ENCODE peak calls at places on chromosomes 12 and 14, in eight cellular contexts. One of them, this sample, is unnamed.
A peak's percentile ranks its signal among the peaks of the same experiment; 100 is the strongest.

GRCh38 chr14:23352506-23353432 is at the start of gene SLC22A17:
- DNase-seq in GM23248: peak; percentile 97
- DNase-seq in fibroblast of gingiva: peak; percentile 80
- DNase-seq in HFFc6: peak; percentile 75
- DNase-seq in HL-60: no peak
- DNase-seq in cortex of kidney: no peak
- DNase-seq in progenitor cell of endocrine pancreas: peak; percentile 36
- DNase-seq in HepG2: peak; percentile 45
- DNase-seq in this sample: peak; percentile 92

GRCh38 chr14:73477618-73478266 is 13.0 kb upstream of the RIOX1 start:
- DNase-seq in GM23248: peak; percentile 85
- DNase-seq in fibroblast of gingiva: no peak
- DNase-seq in HFFc6: no peak
- DNase-seq in HL-60: peak; percentile 51
- DNase-seq in cortex of kidney: no peak
- DNase-seq in progenitor cell of endocrine pancreas: no peak
- DNase-seq in HepG2: no peak
- DNase-seq in this sample: no peak

GRCh38 chr12:25328082-25328712 is 77.5 kb upstream of the KRAS start:
- DNase-seq in GM23248: peak; percentile 66
- DNase-seq in fibroblast of gingiva: peak; percentile 7
- DNase-seq in HFFc6: peak; percentile 5
- DNase-seq in HL-60: no peak
- DNase-seq in cortex of kidney: no peak
- DNase-seq in progenitor cell of endocrine pancreas: no peak
- DNase-seq in HepG2: peak; percentile 3
- DNase-seq in this sample: peak; percentile 40

GRCh38 chr12:113424915-113425823 is 3.0 kb downstream of the SDSL start:
- DNase-seq in GM23248: peak; percentile 61
- DNase-seq in fibroblast of gingiva: peak; percentile 46
- DNase-seq in HFFc6: peak; percentile 30
- DNase-seq in HL-60: peak; percentile 65
- DNase-seq in cortex of kidney: no peak
- DNase-seq in progenitor cell of endocrine pancreas: peak; percentile 54
- DNase-seq in HepG2: peak; percentile 16
- DNase-seq in this sample: peak; percentile 58

GRCh38 chr14:74952697-74953484 is 2.5 kb downstream of the PGF start:
- DNase-seq in GM23248: no peak
- DNase-seq in fibroblast of gingiva: peak; percentile 48
- DNase-seq in HFFc6: no peak
- DNase-seq in HL-60: no peak
- DNase-seq in cortex of kidney: no peak
- DNase-seq in progenitor cell of endocrine pancreas: no peak
- DNase-seq in HepG2: no peak
- DNase-seq in this sample: no peak

GRCh38 chr12:51872689-51872981 is 15.3 kb upstream of the ANKRD33 start:
- DNase-seq in GM23248: no peak
- DNase-seq in fibroblast of gingiva: no peak
- DNase-seq in HFFc6: no peak
- DNase-seq in HL-60: no peak
- DNase-seq in cortex of kidney: no peak
- DNase-seq in progenitor cell of endocrine pancreas: no peak
- DNase-seq in HepG2: no peak
- DNase-seq in this sample: no peak

GRCh38 chr14:53190938-53191337 is 37.8 kb upstream of the DDHD1 start:
- DNase-seq in GM23248: peak; percentile 28
- DNase-seq in fibroblast of gingiva: no peak
- DNase-seq in HFFc6: no peak
- DNase-seq in HL-60: no peak
- DNase-seq in cortex of kidney: no peak
- DNase-seq in progenitor cell of endocrine pancreas: no peak
- DNase-seq in HepG2: no peak
- DNase-seq in this sample: no peak

GRCh38 chr14:101217972-101218371 is 314.4 kb upstream of the RTL1 start:
- DNase-seq in GM23248: no peak
- DNase-seq in fibroblast of gingiva: no peak
- DNase-seq in HFFc6: no peak
- DNase-seq in HL-60: no peak
- DNase-seq in cortex of kidney: no peak
- DNase-seq in progenitor cell of endocrine pancreas: no peak
- DNase-seq in HepG2: no peak
- DNase-seq in this sample: no peak

GRCh38 chr12:52036587-52037171 is 14.6 kb upstream of the NR4A1 start:
- DNase-seq in GM23248: peak; percentile 96
- DNase-seq in fibroblast of gingiva: peak; percentile 81
- DNase-seq in HFFc6: peak; percentile 70
- DNase-seq in HL-60: peak; percentile 54
- DNase-seq in cortex of kidney: peak; percentile 40
- DNase-seq in progenitor cell of endocrine pancreas: peak; percentile 64
- DNase-seq in HepG2: no peak
- DNase-seq in this sample: peak; percentile 85

GRCh38 chr12:5522358-5523335 is 90.7 kb downstream of the NTF3 start:
- DNase-seq in GM23248: no peak
- DNase-seq in fibroblast of gingiva: no peak
- DNase-seq in HFFc6: no peak
- DNase-seq in HL-60: no peak
- DNase-seq in cortex of kidney: no peak
- DNase-seq in progenitor cell of endocrine pancreas: no peak
- DNase-seq in HepG2: no peak
- DNase-seq in this sample: no peak

GRCh38 chr14:30417121-30417520 is 141.8 kb upstream of the G2E3 start:
- DNase-seq in GM23248: peak; percentile 46
- DNase-seq in fibroblast of gingiva: peak; percentile 12
- DNase-seq in HFFc6: no peak
- DNase-seq in HL-60: no peak
- DNase-seq in cortex of kidney: no peak
- DNase-seq in progenitor cell of endocrine pancreas: no peak
- DNase-seq in HepG2: no peak
- DNase-seq in this sample: no peak

GRCh38 chr14:58746261-58746660 is 108.5 kb downstream of the DACT1 start:
- DNase-seq in GM23248: peak; percentile 65
- DNase-seq in fibroblast of gingiva: peak; percentile 32
- DNase-seq in HFFc6: peak; percentile 68
- DNase-seq in HL-60: no peak
- DNase-seq in cortex of kidney: no peak
- DNase-seq in progenitor cell of endocrine pancreas: no peak
- DNase-seq in HepG2: no peak
- DNase-seq in this sample: peak; percentile 87

GRCh38 chr14:95674613-95675012 is 11.6 kb upstream of the TCL1B start:
- DNase-seq in GM23248: no peak
- DNase-seq in fibroblast of gingiva: no peak
- DNase-seq in HFFc6: no peak
- DNase-seq in HL-60: no peak
- DNase-seq in cortex of kidney: no peak
- DNase-seq in progenitor cell of endocrine pancreas: no peak
- DNase-seq in HepG2: no peak
- DNase-seq in this sample: no peak

GRCh38 chr12:120529641-120530314 is 820 bp upstream of the COQ5 start:
- DNase-seq in GM23248: peak; percentile 72
- DNase-seq in fibroblast of gingiva: peak; percentile 20
- DNase-seq in HFFc6: peak; percentile 42
- DNase-seq in HL-60: peak; percentile 43
- DNase-seq in cortex of kidney: no peak
- DNase-seq in progenitor cell of endocrine pancreas: no peak
- DNase-seq in HepG2: peak; percentile 68
- DNase-seq in this sample: peak; percentile 56

GRCh38 chr14:59920378-59920683 is 387 bp downstream of the LRRC9 start:
- DNase-seq in GM23248: no peak
- DNase-seq in fibroblast of gingiva: no peak
- DNase-seq in HFFc6: no peak
- DNase-seq in HL-60: no peak
- DNase-seq in cortex of kidney: no peak
- DNase-seq in progenitor cell of endocrine pancreas: no peak
- DNase-seq in HepG2: no peak
- DNase-seq in this sample: no peak

GRCh38 chr12:28742791-28743190 is 406.3 kb upstream of the FAR2 start:
- DNase-seq in GM23248: peak; percentile 74
- DNase-seq in fibroblast of gingiva: no peak
- DNase-seq in HFFc6: no peak
- DNase-seq in HL-60: no peak
- DNase-seq in cortex of kidney: no peak
- DNase-seq in progenitor cell of endocrine pancreas: no peak
- DNase-seq in HepG2: no peak
- DNase-seq in this sample: peak; percentile 17

GRCh38 chr12:81005635-81006034 is 67.9 kb upstream of the LIN7A start:
- DNase-seq in GM23248: no peak
- DNase-seq in fibroblast of gingiva: no peak
- DNase-seq in HFFc6: no peak
- DNase-seq in HL-60: no peak
- DNase-seq in cortex of kidney: no peak
- DNase-seq in progenitor cell of endocrine pancreas: no peak
- DNase-seq in HepG2: no peak
- DNase-seq in this sample: no peak

GRCh38 chr14:22752422-22752821 is 14.1 kb upstream of the OXA1L start:
- DNase-seq in GM23248: no peak
- DNase-seq in fibroblast of gingiva: no peak
- DNase-seq in HFFc6: no peak
- DNase-seq in HL-60: no peak
- DNase-seq in cortex of kidney: no peak
- DNase-seq in progenitor cell of endocrine pancreas: no peak
- DNase-seq in HepG2: peak; percentile 68
- DNase-seq in this sample: no peak

GRCh38 chr12:122079532-122080081 is 1.1 kb downstream of the MLXIP start:
- DNase-seq in GM23248: peak; percentile 47
- DNase-seq in fibroblast of gingiva: no peak
- DNase-seq in HFFc6: no peak
- DNase-seq in HL-60: peak; percentile 67
- DNase-seq in cortex of kidney: no peak
- DNase-seq in progenitor cell of endocrine pancreas: no peak
- DNase-seq in HepG2: no peak
- DNase-seq in this sample: peak; percentile 38

GRCh38 chr12:218728-219590 is 5.0 kb upstream of the SLC6A12 start:
- DNase-seq in GM23248: no peak
- DNase-seq in fibroblast of gingiva: no peak
- DNase-seq in HFFc6: no peak
- DNase-seq in HL-60: no peak
- DNase-seq in cortex of kidney: no peak
- DNase-seq in progenitor cell of endocrine pancreas: no peak
- DNase-seq in HepG2: no peak
- DNase-seq in this sample: no peak

GRCh38 chr14:66468778-66469367 is 17.3 kb upstream of the CCDC196 start:
- DNase-seq in GM23248: no peak
- DNase-seq in fibroblast of gingiva: no peak
- DNase-seq in HFFc6: no peak
- DNase-seq in HL-60: no peak
- DNase-seq in cortex of kidney: no peak
- DNase-seq in progenitor cell of endocrine pancreas: no peak
- DNase-seq in HepG2: no peak
- DNase-seq in this sample: no peak

GRCh38 chr12:22543246-22544037 is 900 bp downstream of the C2CD5 start:
- DNase-seq in GM23248: peak; percentile 55
- DNase-seq in fibroblast of gingiva: peak; percentile 9
- DNase-seq in HFFc6: peak; percentile 19
- DNase-seq in HL-60: peak; percentile 30
- DNase-seq in cortex of kidney: no peak
- DNase-seq in progenitor cell of endocrine pancreas: peak; percentile 61
- DNase-seq in HepG2: peak; percentile 27
- DNase-seq in this sample: peak; percentile 19

GRCh38 chr14:99275222-99275584 is 3.2 kb upstream of the BCL11B start:
- DNase-seq in GM23248: no peak
- DNase-seq in fibroblast of gingiva: no peak
- DNase-seq in HFFc6: no peak
- DNase-seq in HL-60: no peak
- DNase-seq in cortex of kidney: no peak
- DNase-seq in progenitor cell of endocrine pancreas: no peak
- DNase-seq in HepG2: no peak
- DNase-seq in this sample: no peak

GRCh38 chr12:87025976-87026375 is 769.8 kb upstream of the MGAT4C start:
- DNase-seq in GM23248: no peak
- DNase-seq in fibroblast of gingiva: no peak
- DNase-seq in HFFc6: no peak
- DNase-seq in HL-60: no peak
- DNase-seq in cortex of kidney: no peak
- DNase-seq in progenitor cell of endocrine pancreas: no peak
- DNase-seq in HepG2: no peak
- DNase-seq in this sample: no peak

GRCh38 chr14:54722791-54723432 is 156.0 kb downstream of the SAMD4A start:
- DNase-seq in GM23248: no peak
- DNase-seq in fibroblast of gingiva: no peak
- DNase-seq in HFFc6: no peak
- DNase-seq in HL-60: no peak
- DNase-seq in cortex of kidney: no peak
- DNase-seq in progenitor cell of endocrine pancreas: no peak
- DNase-seq in HepG2: peak; percentile 28
- DNase-seq in this sample: peak; percentile 45

GRCh38 chr12:107254258-107254856 is 161.0 kb upstream of the CRY1 start:
- DNase-seq in GM23248: no peak
- DNase-seq in fibroblast of gingiva: no peak
- DNase-seq in HFFc6: no peak
- DNase-seq in HL-60: no peak
- DNase-seq in cortex of kidney: no peak
- DNase-seq in progenitor cell of endocrine pancreas: no peak
- DNase-seq in HepG2: no peak
- DNase-seq in this sample: no peak

GRCh38 chr12:104357431-104357952 is 54.0 kb downstream of the EID3 start:
- DNase-seq in GM23248: peak; percentile 57
- DNase-seq in fibroblast of gingiva: peak; percentile 71
- DNase-seq in HFFc6: peak; percentile 77
- DNase-seq in HL-60: no peak
- DNase-seq in cortex of kidney: no peak
- DNase-seq in progenitor cell of endocrine pancreas: no peak
- DNase-seq in HepG2: no peak
- DNase-seq in this sample: peak; percentile 70

GRCh38 chr12:94815958-94816357 is 165.6 kb upstream of the TMCC3 start:
- DNase-seq in GM23248: no peak
- DNase-seq in fibroblast of gingiva: no peak
- DNase-seq in HFFc6: no peak
- DNase-seq in HL-60: no peak
- DNase-seq in cortex of kidney: no peak
- DNase-seq in progenitor cell of endocrine pancreas: no peak
- DNase-seq in HepG2: no peak
- DNase-seq in this sample: no peak

GRCh38 chr12:113244015-113244983 is 23.0 kb downstream of the TPCN1 start:
- DNase-seq in GM23248: no peak
- DNase-seq in fibroblast of gingiva: peak; percentile 59
- DNase-seq in HFFc6: no peak
- DNase-seq in HL-60: no peak
- DNase-seq in cortex of kidney: no peak
- DNase-seq in progenitor cell of endocrine pancreas: no peak
- DNase-seq in HepG2: no peak
- DNase-seq in this sample: no peak

GRCh38 chr14:56117765-56118610 is at the start of gene PELI2:
- DNase-seq in GM23248: peak; percentile 86
- DNase-seq in fibroblast of gingiva: peak; percentile 84
- DNase-seq in HFFc6: peak; percentile 51
- DNase-seq in HL-60: peak; percentile 79
- DNase-seq in cortex of kidney: peak; percentile 70
- DNase-seq in progenitor cell of endocrine pancreas: peak; percentile 77
- DNase-seq in HepG2: peak; percentile 6
- DNase-seq in this sample: peak; percentile 77

GRCh38 chr12:78121969-78122610 is 291.4 kb downstream of the NAV3 start:
- DNase-seq in GM23248: peak; percentile 10
- DNase-seq in fibroblast of gingiva: no peak
- DNase-seq in HFFc6: no peak
- DNase-seq in HL-60: no peak
- DNase-seq in cortex of kidney: no peak
- DNase-seq in progenitor cell of endocrine pancreas: no peak
- DNase-seq in HepG2: no peak
- DNase-seq in this sample: peak; percentile 6

GRCh38 chr14:100872241-100872640 is 31.3 kb downstream of the RTL1 start:
- DNase-seq in GM23248: peak; percentile 74
- DNase-seq in fibroblast of gingiva: peak; percentile 13
- DNase-seq in HFFc6: peak; percentile 50
- DNase-seq in HL-60: no peak
- DNase-seq in cortex of kidney: no peak
- DNase-seq in progenitor cell of endocrine pancreas: no peak
- DNase-seq in HepG2: no peak
- DNase-seq in this sample: peak; percentile 28

GRCh38 chr14:92496458-92496857 is 17.1 kb upstream of the RIN3 start:
- DNase-seq in GM23248: no peak
- DNase-seq in fibroblast of gingiva: no peak
- DNase-seq in HFFc6: no peak
- DNase-seq in HL-60: no peak
- DNase-seq in cortex of kidney: no peak
- DNase-seq in progenitor cell of endocrine pancreas: no peak
- DNase-seq in HepG2: no peak
- DNase-seq in this sample: no peak

GRCh38 chr12:674272-674781 is 11.1 kb upstream of the NINJ2 start:
- DNase-seq in GM23248: peak; percentile 17
- DNase-seq in fibroblast of gingiva: no peak
- DNase-seq in HFFc6: no peak
- DNase-seq in HL-60: peak; percentile 45
- DNase-seq in cortex of kidney: no peak
- DNase-seq in progenitor cell of endocrine pancreas: no peak
- DNase-seq in HepG2: no peak
- DNase-seq in this sample: no peak